ENCODE peak calls at places on chromosomes 1 and 21, in five cellular contexts. One of them, this sample, is unnamed.

GRCh38 chr1:226066415-226067077 is 4.0 kb downstream of the H3-3A start:
- DNase-seq in GM13976: no peak
- DNase-seq in dorsolateral prefrontal cortex: no peak
- DNase-seq in sciatic nerve: no peak
- DNase-seq in stimulated activated CD4-positive, alpha-beta T cell treated with anti-CD3 and anti-CD28 coated beads, Interleukin-4, amount 100 ng/mL, for 4 hours: no peak
- DNase-seq in this sample: no peak

GRCh38 chr1:198598796-198599321 is 40.0 kb upstream of the PTPRC start:
- DNase-seq in GM13976: no peak
- DNase-seq in dorsolateral prefrontal cortex: no peak
- DNase-seq in sciatic nerve: no peak
- DNase-seq in stimulated activated CD4-positive, alpha-beta T cell treated with anti-CD3 and anti-CD28 coated beads, Interleukin-4, amount 100 ng/mL, for 4 hours: no peak
- DNase-seq in this sample: peak

GRCh38 chr1:89681045-89681729 is 48.3 kb downstream of the LRRC8C start:
- DNase-seq in GM13976: peak
- DNase-seq in dorsolateral prefrontal cortex: no peak
- DNase-seq in sciatic nerve: no peak
- DNase-seq in stimulated activated CD4-positive, alpha-beta T cell treated with anti-CD3 and anti-CD28 coated beads, Interleukin-4, amount 100 ng/mL, for 4 hours: no peak
- DNase-seq in this sample: peak

GRCh38 chr21:16082038-16082816 is 352.4 kb downstream of the USP25 start:
- DNase-seq in GM13976: no peak
- DNase-seq in dorsolateral prefrontal cortex: no peak
- DNase-seq in sciatic nerve: no peak
- DNase-seq in stimulated activated CD4-positive, alpha-beta T cell treated with anti-CD3 and anti-CD28 coated beads, Interleukin-4, amount 100 ng/mL, for 4 hours: no peak
- DNase-seq in this sample: no peak

GRCh38 chr21:33339135-33339534 is 14.4 kb downstream of the IFNAR1 start:
- DNase-seq in GM13976: peak
- DNase-seq in dorsolateral prefrontal cortex: no peak
- DNase-seq in sciatic nerve: no peak
- DNase-seq in stimulated activated CD4-positive, alpha-beta T cell treated with anti-CD3 and anti-CD28 coated beads, Interleukin-4, amount 100 ng/mL, for 4 hours: no peak
- DNase-seq in this sample: no peak

GRCh38 chr1:99919221-99919620 is 50.6 kb upstream of the SLC35A3 start:
- DNase-seq in GM13976: no peak
- DNase-seq in dorsolateral prefrontal cortex: no peak
- DNase-seq in sciatic nerve: no peak
- DNase-seq in stimulated activated CD4-positive, alpha-beta T cell treated with anti-CD3 and anti-CD28 coated beads, Interleukin-4, amount 100 ng/mL, for 4 hours: no peak
- DNase-seq in this sample: no peak

GRCh38 chr1:206700445-206701036 is 15.8 kb downstream of the MAPKAPK2 start:
- DNase-seq in GM13976: no peak
- DNase-seq in dorsolateral prefrontal cortex: no peak
- DNase-seq in sciatic nerve: no peak
- DNase-seq in stimulated activated CD4-positive, alpha-beta T cell treated with anti-CD3 and anti-CD28 coated beads, Interleukin-4, amount 100 ng/mL, for 4 hours: no peak
- DNase-seq in this sample: no peak

GRCh38 chr1:91827094-91828006 is 58.6 kb downstream of the TGFBR3 start:
- DNase-seq in GM13976: no peak
- DNase-seq in dorsolateral prefrontal cortex: no peak
- DNase-seq in sciatic nerve: no peak
- DNase-seq in stimulated activated CD4-positive, alpha-beta T cell treated with anti-CD3 and anti-CD28 coated beads, Interleukin-4, amount 100 ng/mL, for 4 hours: no peak
- DNase-seq in this sample: no peak

GRCh38 chr1:39230261-39231190 is 26.0 kb downstream of the MACF1 start:
- DNase-seq in GM13976: peak
- DNase-seq in dorsolateral prefrontal cortex: no peak
- DNase-seq in sciatic nerve: no peak
- DNase-seq in stimulated activated CD4-positive, alpha-beta T cell treated with anti-CD3 and anti-CD28 coated beads, Interleukin-4, amount 100 ng/mL, for 4 hours: peak
- DNase-seq in this sample: peak

GRCh38 chr1:12296623-12297022 is 66.8 kb downstream of the VPS13D start:
- DNase-seq in GM13976: peak
- DNase-seq in dorsolateral prefrontal cortex: no peak
- DNase-seq in sciatic nerve: no peak
- DNase-seq in stimulated activated CD4-positive, alpha-beta T cell treated with anti-CD3 and anti-CD28 coated beads, Interleukin-4, amount 100 ng/mL, for 4 hours: no peak
- DNase-seq in this sample: peak

GRCh38 chr1:6601865-6602668 is 602 bp downstream of the KLHL21 start:
- DNase-seq in GM13976: peak
- DNase-seq in dorsolateral prefrontal cortex: no peak
- DNase-seq in sciatic nerve: peak
- DNase-seq in stimulated activated CD4-positive, alpha-beta T cell treated with anti-CD3 and anti-CD28 coated beads, Interleukin-4, amount 100 ng/mL, for 4 hours: peak
- DNase-seq in this sample: peak

GRCh38 chr1:155125946-155126493 is 1.7 kb upstream of the EFNA1 start:
- DNase-seq in GM13976: no peak
- DNase-seq in dorsolateral prefrontal cortex: peak
- DNase-seq in sciatic nerve: peak
- DNase-seq in stimulated activated CD4-positive, alpha-beta T cell treated with anti-CD3 and anti-CD28 coated beads, Interleukin-4, amount 100 ng/mL, for 4 hours: no peak
- DNase-seq in this sample: no peak

GRCh38 chr1:187517508-187517907 is 688.8 kb downstream of the PLA2G4A start:
- DNase-seq in GM13976: no peak
- DNase-seq in dorsolateral prefrontal cortex: no peak
- DNase-seq in sciatic nerve: no peak
- DNase-seq in stimulated activated CD4-positive, alpha-beta T cell treated with anti-CD3 and anti-CD28 coated beads, Interleukin-4, amount 100 ng/mL, for 4 hours: no peak
- DNase-seq in this sample: no peak

GRCh38 chr21:34333150-34333739 is 30.6 kb upstream of the KCNE2 start:
- DNase-seq in GM13976: no peak
- DNase-seq in dorsolateral prefrontal cortex: no peak
- DNase-seq in sciatic nerve: no peak
- DNase-seq in stimulated activated CD4-positive, alpha-beta T cell treated with anti-CD3 and anti-CD28 coated beads, Interleukin-4, amount 100 ng/mL, for 4 hours: no peak
- DNase-seq in this sample: no peak

GRCh38 chr1:41102653-41103052 is 81.1 kb upstream of the SLFNL1 start:
- DNase-seq in GM13976: no peak
- DNase-seq in dorsolateral prefrontal cortex: no peak
- DNase-seq in sciatic nerve: no peak
- DNase-seq in stimulated activated CD4-positive, alpha-beta T cell treated with anti-CD3 and anti-CD28 coated beads, Interleukin-4, amount 100 ng/mL, for 4 hours: no peak
- DNase-seq in this sample: no peak

GRCh38 chr1:60963167-60963909 is 119.0 kb upstream of the NFIA start:
- DNase-seq in GM13976: no peak
- DNase-seq in dorsolateral prefrontal cortex: no peak
- DNase-seq in sciatic nerve: no peak
- DNase-seq in stimulated activated CD4-positive, alpha-beta T cell treated with anti-CD3 and anti-CD28 coated beads, Interleukin-4, amount 100 ng/mL, for 4 hours: no peak
- DNase-seq in this sample: no peak

GRCh38 chr1:26373281-26373680 is 731 bp upstream of the ZNF683 start:
- DNase-seq in GM13976: no peak
- DNase-seq in dorsolateral prefrontal cortex: no peak
- DNase-seq in sciatic nerve: no peak
- DNase-seq in stimulated activated CD4-positive, alpha-beta T cell treated with anti-CD3 and anti-CD28 coated beads, Interleukin-4, amount 100 ng/mL, for 4 hours: no peak
- DNase-seq in this sample: no peak

GRCh38 chr1:220511183-220511582 is 16.8 kb upstream of the MARK1 start:
- DNase-seq in GM13976: no peak
- DNase-seq in dorsolateral prefrontal cortex: no peak
- DNase-seq in sciatic nerve: no peak
- DNase-seq in stimulated activated CD4-positive, alpha-beta T cell treated with anti-CD3 and anti-CD28 coated beads, Interleukin-4, amount 100 ng/mL, for 4 hours: no peak
- DNase-seq in this sample: no peak

GRCh38 chr1:7407980-7408770 is 362.9 kb upstream of the VAMP3 start:
- DNase-seq in GM13976: peak
- DNase-seq in dorsolateral prefrontal cortex: no peak
- DNase-seq in sciatic nerve: no peak
- DNase-seq in stimulated activated CD4-positive, alpha-beta T cell treated with anti-CD3 and anti-CD28 coated beads, Interleukin-4, amount 100 ng/mL, for 4 hours: no peak
- DNase-seq in this sample: no peak

GRCh38 chr1:2635271-2636010 is 2.6 kb upstream of the MMEL1 start:
- DNase-seq in GM13976: peak
- DNase-seq in dorsolateral prefrontal cortex: no peak
- DNase-seq in sciatic nerve: peak
- DNase-seq in stimulated activated CD4-positive, alpha-beta T cell treated with anti-CD3 and anti-CD28 coated beads, Interleukin-4, amount 100 ng/mL, for 4 hours: no peak
- DNase-seq in this sample: no peak

GRCh38 chr1:186740324-186740723 is 60.1 kb upstream of the PTGS2 start:
- DNase-seq in GM13976: no peak
- DNase-seq in dorsolateral prefrontal cortex: no peak
- DNase-seq in sciatic nerve: no peak
- DNase-seq in stimulated activated CD4-positive, alpha-beta T cell treated with anti-CD3 and anti-CD28 coated beads, Interleukin-4, amount 100 ng/mL, for 4 hours: no peak
- DNase-seq in this sample: peak

GRCh38 chr1:114124644-114125043 is 29.0 kb downstream of the SYT6 start:
- DNase-seq in GM13976: no peak
- DNase-seq in dorsolateral prefrontal cortex: no peak
- DNase-seq in sciatic nerve: no peak
- DNase-seq in stimulated activated CD4-positive, alpha-beta T cell treated with anti-CD3 and anti-CD28 coated beads, Interleukin-4, amount 100 ng/mL, for 4 hours: no peak
- DNase-seq in this sample: no peak

GRCh38 chr1:199223936-199224335 is 585.1 kb downstream of the PTPRC start:
- DNase-seq in GM13976: no peak
- DNase-seq in dorsolateral prefrontal cortex: no peak
- DNase-seq in sciatic nerve: no peak
- DNase-seq in stimulated activated CD4-positive, alpha-beta T cell treated with anti-CD3 and anti-CD28 coated beads, Interleukin-4, amount 100 ng/mL, for 4 hours: no peak
- DNase-seq in this sample: no peak

GRCh38 chr1:51231121-51231520 is 5.0 kb upstream of the RNF11 start:
- DNase-seq in GM13976: no peak
- DNase-seq in dorsolateral prefrontal cortex: no peak
- DNase-seq in sciatic nerve: no peak
- DNase-seq in stimulated activated CD4-positive, alpha-beta T cell treated with anti-CD3 and anti-CD28 coated beads, Interleukin-4, amount 100 ng/mL, for 4 hours: no peak
- DNase-seq in this sample: no peak

GRCh38 chr1:232795497-232796068 is 9.6 kb upstream of the MAP10 start:
- DNase-seq in GM13976: no peak
- DNase-seq in dorsolateral prefrontal cortex: no peak
- DNase-seq in sciatic nerve: no peak
- DNase-seq in stimulated activated CD4-positive, alpha-beta T cell treated with anti-CD3 and anti-CD28 coated beads, Interleukin-4, amount 100 ng/mL, for 4 hours: no peak
- DNase-seq in this sample: no peak